ENCODE peak calls at places on chromosomes 1 and 21, in four cellular contexts. One of them, this sample, is unnamed.

GRCh38 chr1:53089478-53090226 is 27.6 kb downstream of the PODN start:
- DNase-seq in CD8-positive, alpha-beta memory T cell: no peak
- DNase-seq in small intestine: peak; percentile 91
- DNase-seq in coronary artery: no peak
- DNase-seq in this sample: peak; percentile 53

GRCh38 chr1:216310776-216311175 is 112.5 kb downstream of the USH2A start:
- DNase-seq in CD8-positive, alpha-beta memory T cell: no peak
- DNase-seq in small intestine: peak; percentile 36
- DNase-seq in coronary artery: no peak
- DNase-seq in this sample: peak; percentile 20

GRCh38 chr1:21590906-21591301 is 78.3 kb downstream of the RAP1GAP start:
- DNase-seq in CD8-positive, alpha-beta memory T cell: no peak
- DNase-seq in small intestine: no peak
- DNase-seq in coronary artery: no peak
- DNase-seq in this sample: no peak

GRCh38 chr1:58013237-58013636 is 533.3 kb downstream of the OMA1 start:
- DNase-seq in CD8-positive, alpha-beta memory T cell: no peak
- DNase-seq in small intestine: no peak
- DNase-seq in coronary artery: no peak
- DNase-seq in this sample: no peak

GRCh38 chr1:27391511-27392095 is 819 bp upstream of the GPR3 start:
- DNase-seq in CD8-positive, alpha-beta memory T cell: no peak
- DNase-seq in small intestine: no peak
- DNase-seq in coronary artery: no peak
- DNase-seq in this sample: peak; percentile 68

GRCh38 chr1:232868793-232869491 is 63.7 kb downstream of the MAP10 start:
- DNase-seq in CD8-positive, alpha-beta memory T cell: no peak
- DNase-seq in small intestine: no peak
- DNase-seq in coronary artery: no peak
- DNase-seq in this sample: no peak

GRCh38 chr21:46218906-46219590 is 9.5 kb downstream of the LSS start:
- DNase-seq in CD8-positive, alpha-beta memory T cell: no peak
- DNase-seq in small intestine: no peak
- DNase-seq in coronary artery: no peak
- DNase-seq in this sample: no peak

GRCh38 chr1:204401747-204402146 is 9.9 kb downstream of the PPP1R15B start:
- DNase-seq in CD8-positive, alpha-beta memory T cell: no peak
- DNase-seq in small intestine: no peak
- DNase-seq in coronary artery: no peak
- DNase-seq in this sample: no peak